ENCODE peak calls at places on chromosomes 4 and X, in four cellular contexts. E, H, L and S are unnamed samples.

GRCh38 chrX:113929004-113929403 is 654.9 kb upstream of the HTR2C start:
- DNase-seq in E (peak; percentile 10), H (peak; percentile 7), L (peak; percentile 36), S (peak; percentile 64)

GRCh38 chr4:71261001-71261400 is 77.8 kb upstream of the SLC4A4 start:
- DNase-seq in E (no peak), H (no peak), L (no peak), S (no peak)

GRCh38 chr4:112370466-112370865 is 73.3 kb downstream of the ALPK1 start:
- DNase-seq in E (peak; percentile 8), H (no peak), L (no peak), S (no peak)

GRCh38 chr4:107736924-107737448 is 17.0 kb upstream of the PAPSS1 start:
- DNase-seq in E (peak; percentile 57), H (peak; percentile 66), L (peak; percentile 69), S (peak; percentile 29)

GRCh38 chr4:77465271-77465670 is 140.3 kb upstream of the CXCL13 start:
- DNase-seq in E (no peak), H (no peak), L (no peak), S (no peak)

GRCh38 chrX:101430457-101431078 is 22.5 kb downstream of the HNRNPH2 start:
- DNase-seq in E (peak; percentile 54), H (no peak), L (no peak), S (peak; percentile 12)

GRCh38 chr4:184263910-184264732 is 46.4 kb upstream of the ENPP6 start:
- DNase-seq in E (peak; percentile 90), H (peak; percentile 75), L (peak; percentile 87), S (peak; percentile 89)

GRCh38 chrX:123424546-123424945 is 240.5 kb downstream of the GRIA3 start:
- DNase-seq in E (peak; percentile 27), H (no peak), L (no peak), S (no peak)

GRCh38 chrX:122094611-122095010 is 1047.2 kb downstream of the GLUD2 start:
- DNase-seq in E (no peak), H (no peak), L (no peak), S (no peak)

GRCh38 chr4:186701273-186701672 is 22.4 kb downstream of the FAT1 start:
- DNase-seq in E (peak; percentile 41), H (no peak), L (peak; percentile 62), S (no peak)

GRCh38 chr4:7987148-7987989 is 47.7 kb upstream of the AFAP1 start:
- DNase-seq in E (peak; percentile 77), H (peak; percentile 73), L (peak; percentile 69), S (peak; percentile 75)

GRCh38 chrX:28847423-28847822 is 260.2 kb downstream of the IL1RAPL1 start:
- DNase-seq in E (peak; percentile 80), H (no peak), L (no peak), S (peak; percentile 14)

GRCh38 chrX:28854637-28855036 is 267.4 kb downstream of the IL1RAPL1 start:
- DNase-seq in E (peak; percentile 39), H (no peak), L (no peak), S (no peak)

GRCh38 chrX:28848707-28849106 is 261.5 kb downstream of the IL1RAPL1 start:
- DNase-seq in E (no peak), H (no peak), L (no peak), S (no peak)

GRCh38 chrX:28851871-28852270 is 264.6 kb downstream of the IL1RAPL1 start:
- DNase-seq in E (no peak), H (no peak), L (peak; percentile 1), S (no peak)

DNA sequence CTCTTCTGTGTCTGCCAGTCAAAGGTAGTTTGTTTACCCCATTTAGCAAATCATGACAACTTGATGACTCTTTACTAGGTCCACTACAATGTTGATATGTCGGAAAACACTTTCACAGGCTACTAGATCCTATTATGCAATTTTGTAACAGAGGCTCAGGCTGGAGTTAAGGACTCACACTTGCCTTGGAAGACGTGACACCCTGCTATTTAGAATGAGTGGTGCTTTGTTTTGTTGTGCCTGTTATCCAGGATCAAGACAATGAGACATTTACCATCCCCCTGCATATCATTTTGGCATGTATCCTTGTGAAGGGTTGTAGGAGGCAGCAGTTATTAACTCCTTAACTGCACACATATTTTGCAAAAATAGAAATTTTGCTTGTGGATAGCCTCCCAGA is 263.7 kb downstream of the IL1RAPL1 start:
- DNase-seq in E (no peak), H (no peak), L (no peak), S (no peak)
- TF ChIP-seq MAZ in E (no peak), H (no peak), L (no peak), S (no peak)

GRCh38 chr4:122796801-122797404 is 29.7 kb upstream of the FGF2 start:
- DNase-seq in E (peak; percentile 28), H (no peak), L (no peak), S (no peak)
- TF ChIP-seq POLR2A in E (no peak), H (no peak), L (no peak), S (no peak)

DNA sequence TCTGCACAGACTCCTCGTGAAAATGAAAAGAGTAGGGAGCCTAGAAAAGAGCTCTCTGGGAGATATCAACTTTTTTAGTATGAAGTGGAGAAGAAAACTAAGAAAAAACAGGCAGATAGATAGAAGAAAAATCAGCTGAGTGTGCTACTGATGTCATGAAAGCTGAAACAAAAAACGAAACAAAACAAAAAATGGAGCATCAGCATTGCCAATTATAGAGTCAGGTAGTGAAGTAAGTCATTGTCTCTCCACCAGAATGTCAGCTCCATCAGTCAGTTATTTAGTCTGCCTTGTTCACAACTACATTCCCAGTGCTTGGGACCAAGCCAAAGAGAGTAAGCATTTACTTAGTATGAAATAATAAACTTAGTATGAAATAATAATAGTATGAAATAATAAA is 595.1 kb downstream of the STPG2 start:
- DNase-seq in E (no peak), H (no peak), L (no peak), S (no peak)
- TF ChIP-seq MAZ in E (no peak), H (no peak), L (no peak), S (no peak)

DNA sequence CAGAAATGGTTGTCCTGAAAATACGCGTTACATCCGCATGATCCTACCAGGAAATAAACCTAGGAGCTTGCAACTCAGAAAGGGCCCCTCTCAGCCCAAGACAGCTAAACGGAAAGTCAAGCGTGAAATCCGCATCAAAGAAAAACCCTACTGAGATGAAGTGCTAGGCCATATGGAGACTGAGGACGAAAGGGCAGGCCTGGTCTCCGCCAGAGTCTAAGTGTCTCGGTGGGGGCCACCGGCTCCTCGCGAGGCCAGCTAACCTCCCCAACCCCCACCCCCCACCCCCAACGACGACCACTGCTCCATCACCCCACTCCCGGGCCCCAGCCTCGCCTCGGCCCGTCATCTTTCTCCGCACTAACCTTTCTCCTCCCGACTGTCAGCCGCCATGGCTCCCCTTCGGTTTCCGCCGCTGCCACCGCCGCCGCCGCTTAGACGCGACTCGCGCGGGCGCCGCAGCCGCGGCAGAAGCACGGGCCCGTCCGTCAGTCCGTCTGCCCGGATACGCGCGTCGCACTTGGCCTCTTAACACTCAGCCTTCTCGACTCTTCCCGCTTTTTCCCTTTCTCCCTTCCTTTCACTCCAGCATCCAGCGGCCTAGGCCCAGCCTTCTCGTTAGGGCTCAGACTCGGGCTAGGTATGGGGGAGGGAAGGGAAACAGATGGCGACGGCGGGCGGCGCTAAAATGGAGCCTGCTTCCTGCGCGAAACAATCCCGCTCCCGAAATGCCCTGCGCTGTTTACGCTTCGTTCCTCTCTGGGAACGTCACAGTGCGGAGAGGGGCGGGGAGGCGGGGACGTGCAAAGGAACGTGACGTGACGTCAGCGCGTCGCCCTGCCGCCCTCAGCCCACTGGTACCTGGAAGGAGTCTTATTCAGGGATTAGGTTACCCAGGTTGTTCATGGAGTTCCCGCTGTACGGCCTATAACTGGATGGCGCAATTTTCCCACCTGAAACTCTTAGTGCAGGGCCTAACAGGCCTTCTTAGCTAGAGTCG is at the start of gene YTHDC1:
- DNase-seq in E (peak; percentile 96), H (peak; percentile 89), L (peak; percentile 90), S (peak; percentile 86)
- TF ChIP-seq POLR2A in E (peak; percentile 93), H (peak; percentile 96), L (peak; percentile 84), S (peak; percentile 47)

GRCh38 chr4:150089732-150090131 is 11.5 kb downstream of the DCLK2 start:
- DNase-seq in E (peak; percentile 24), H (no peak), L (no peak), S (no peak)
- TF ChIP-seq MAZ in E (no peak), H (no peak), L (no peak), S (no peak)

GRCh38 chr4:155338196-155338595 is 38.6 kb downstream of the MAP9 start:
- DNase-seq in E (no peak), H (no peak), L (no peak), S (no peak)
- TF ChIP-seq POLR2A in E (no peak), H (no peak), L (no peak), S (no peak)

DNA sequence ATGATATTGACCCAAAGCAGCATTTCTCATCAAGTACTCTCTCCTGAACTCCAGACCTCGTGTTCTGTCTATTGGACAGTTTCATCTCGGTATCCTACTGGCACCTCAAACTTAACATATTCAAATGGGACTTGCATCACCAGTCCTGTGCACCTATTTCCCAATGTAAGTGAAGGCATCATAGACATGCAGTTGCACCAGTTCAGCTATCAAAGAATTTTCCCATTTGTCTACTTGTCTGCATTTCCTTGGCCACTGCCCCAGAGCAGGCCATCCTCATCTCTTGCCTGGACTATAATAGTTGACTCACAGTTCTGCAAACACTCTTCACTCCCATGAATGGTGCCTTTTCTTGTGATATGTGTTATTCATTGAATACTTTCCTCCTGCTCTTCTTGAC is 11.3 kb upstream of the LIMCH1 start:
- DNase-seq in E (peak; percentile 2), H (no peak), L (no peak), S (no peak)
- TF ChIP-seq MAZ in E (no peak), H (no peak), L (no peak), S (no peak)

GRCh38 chr4:105601406-105601805 is 49.0 kb downstream of the ARHGEF38 start:
- DNase-seq in E (no peak), H (no peak), L (no peak), S (no peak)
- TF ChIP-seq POLR2A in E (no peak), H (no peak), L (no peak), S (no peak)

GRCh38 chr4:18366762-18367358 is 345.3 kb upstream of the LCORL start:
- DNase-seq in E (peak; percentile 6), H (no peak), L (peak; percentile 24), S (peak; percentile 18)
- TF ChIP-seq MAZ in E (no peak), H (no peak), L (no peak), S (no peak)

GRCh38 chr4:84966382-84967291 is at the start of gene WDFY3:
- DNase-seq in E (peak; percentile 89), H (peak; percentile 58), L (peak; percentile 58), S (peak; percentile 82)
- TF ChIP-seq POLR2A in E (peak; percentile 53), H (peak; percentile 64), L (peak; percentile 80), S (peak; percentile 71)